ENCODE peak calls at places on chromosomes 4 and X, in six cellular contexts. C is bronchial epithelial cell, X is endodermal cell, U is fibroblast of the aortic adventitia, N is retinal pigment epithelial cell, G is right lobe of liver. B is an unnamed sample.

GRCh38 chr4:176569301-176569700 is 223.4 kb downstream of the VEGFC start:
- DNase-seq in C (no peak), X (no peak), U (no peak), N (no peak), G (no peak), B (peak; percentile 38)

GRCh38 chr4:25843340-25844097 is 19.3 kb downstream of the SEL1L3 start:
- DNase-seq in C (peak; percentile 60), X (no peak), U (peak; percentile 50), N (no peak), G (peak; percentile 85), B (no peak)

GRCh38 chr4:17578482-17578891 is 1.5 kb downstream of the LAP3 start:
- DNase-seq in C (no peak), X (no peak), U (peak; percentile 18), N (no peak), G (no peak), B (peak; percentile 25)

GRCh38 chr4:12861422-12861821 is 622.7 kb downstream of the RAB28 start:
- DNase-seq in C (no peak), X (no peak), U (no peak), N (no peak), G (no peak), B (no peak)

GRCh38 chr4:55830741-55831140 is 11.2 kb downstream of the EXOC1L start:
- DNase-seq in C (no peak), X (no peak), U (no peak), N (peak; percentile 38), G (no peak), B (no peak)

GRCh38 chrX:149372861-149373260 is 132.2 kb downstream of the IDS start:
- DNase-seq in C (no peak), X (no peak), U (no peak), N (no peak), G (no peak), B (peak; percentile 3)

GRCh38 chrX:57528670-57529255 is 63.0 kb upstream of the ZXDB start:
- DNase-seq in C (peak; percentile 22), X (peak; percentile 76), U (peak; percentile 4), N (no peak), G (no peak), B (no peak)

GRCh38 chr4:1602621-1603412 is 81.3 kb downstream of the FAM53A start:
- DNase-seq in C (no peak), X (no peak), U (no peak), N (no peak), G (peak; percentile 55), B (no peak)

GRCh38 chr4:25098964-25099843 is 61.0 kb downstream of the SEPSECS start:
- DNase-seq in C (peak; percentile 46), X (no peak), U (peak; percentile 84), N (no peak), G (no peak), B (peak; percentile 83)

GRCh38 chr4:89586864-89587263 is 250.1 kb downstream of the SNCA start:
- DNase-seq in C (peak; percentile 39), X (no peak), U (peak; percentile 28), N (no peak), G (no peak), B (peak; percentile 51)

GRCh38 chrX:119853449-119853848 is 686 bp upstream of the UPF3B start:
- DNase-seq in C (no peak), X (peak; percentile 45), U (no peak), N (no peak), G (no peak), B (no peak)

GRCh38 chr4:67568820-67569219 is 10.3 kb downstream of the STAP1 start:
- DNase-seq in C (peak; percentile 94), X (no peak), U (no peak), N (no peak), G (no peak), B (peak; percentile 38)

GRCh38 chr4:74028504-74028903 is 10.0 kb downstream of the CXCL3 start:
- DNase-seq in C (no peak), X (no peak), U (no peak), N (no peak), G (no peak), B (no peak)

GRCh38 chr4:88283661-88284377 is 542 bp downstream of the PPM1K start:
- DNase-seq in C (no peak), X (peak; percentile 83), U (no peak), N (no peak), G (peak; percentile 74), B (peak; percentile 54)

GRCh38 chrX:16712825-16713155 is 321 bp upstream of the CTPS2 start:
- DNase-seq in C (no peak), X (no peak), U (peak; percentile 36), N (no peak), G (no peak), B (no peak)

GRCh38 chr4:113186960-113187757 is 137.7 kb downstream of the ANK2 start:
- DNase-seq in C (no peak), X (no peak), U (no peak), N (no peak), G (no peak), B (no peak)

GRCh38 chr4:112270643-112271484 is 14.8 kb downstream of the TIFA start:
- DNase-seq in C (peak; percentile 78), X (no peak), U (peak; percentile 72), N (no peak), G (no peak), B (peak; percentile 82)

GRCh38 chr4:67198757-67199156 is 346.5 kb downstream of the CENPC start:
- DNase-seq in C (peak; percentile 74), X (no peak), U (peak; percentile 67), N (peak; percentile 73), G (no peak), B (peak; percentile 9)

GRCh38 chrX:41526925-41527324 is 79.8 kb downstream of the NYX start:
- DNase-seq in C (peak; percentile 52), X (no peak), U (no peak), N (no peak), G (no peak), B (peak; percentile 54)

GRCh38 chr4:8007581-8007980 is 67.9 kb upstream of the AFAP1 start:
- DNase-seq in C (no peak), X (no peak), U (no peak), N (no peak), G (no peak), B (no peak)

GRCh38 chr4:56244681-56245080 is 142.6 kb downstream of the AASDH start:
- DNase-seq in C (no peak), X (no peak), U (no peak), N (no peak), G (no peak), B (no peak)

GRCh38 chr4:128287159-128287870 is at the start of gene PGRMC2:
- DNase-seq in C (no peak), X (peak; percentile 85), U (peak; percentile 28), N (no peak), G (no peak), B (peak; percentile 24)

GRCh38 chr4:40299704-40300336 is 35.3 kb upstream of the CHRNA9 start:
- DNase-seq in C (peak; percentile 62), X (peak; percentile 31), U (no peak), N (no peak), G (no peak), B (no peak)
- TF ChIP-seq CTCF in C (no peak), X (no peak), U (no peak), N (no peak), G (no peak), B (no peak)

GRCh38 chr4:15339732-15340131 is 88.1 kb upstream of the C1QTNF7 start:
- DNase-seq in C (no peak), X (no peak), U (no peak), N (no peak), G (no peak), B (peak; percentile 58)
- H3K4me3 ChIP-seq in C (no peak overlapping the region), X (no peak overlapping the region), U (no peak overlapping the region), N (no peak overlapping the region), G (no peak overlapping the region), B (no peak overlapping the region)

GRCh38 chr4:130668859-130669258 is 1572.9 kb downstream of the C4orf33 start:
- DNase-seq in C (no peak), X (no peak), U (no peak), N (no peak), G (no peak), B (no peak)
- TF ChIP-seq CTCF in C (no peak), X (no peak), U (no peak), N (no peak), G (no peak), B (no peak)

GRCh38 chr4:80271806-80272205 is 5.3 kb downstream of the FGF5 start:
- DNase-seq in C (no peak), X (no peak), U (peak; percentile 53), N (no peak), G (no peak), B (peak; percentile 61)
- H3K4me3 ChIP-seq in C (no peak overlapping the region), X (no peak overlapping the region), U (no peak overlapping the region), N (peak overlapping the region; percentile 95), G (no peak overlapping the region), B (no peak overlapping the region)

GRCh38 chr4:183838987-183839712 is 66.0 kb upstream of the STOX2 start:
- DNase-seq in C (peak; percentile 32), X (peak; percentile 65), U (peak; percentile 42), N (no peak), G (no peak), B (peak; percentile 16)
- TF ChIP-seq CTCF in C (peak; percentile 14), X (peak; percentile 63), U (no peak), N (peak; percentile 31), G (peak; percentile 23), B (peak; percentile 25)

GRCh38 chrX:68895339-68896250 is 66.8 kb downstream of the EFNB1 start:
- DNase-seq in C (peak; percentile 74), X (no peak), U (peak; percentile 35), N (no peak), G (no peak), B (peak; percentile 29)
- H3K4me3 ChIP-seq in C (no peak overlapping the region), X (no peak overlapping the region), U (no peak overlapping the region), N (no peak overlapping the region), G (no peak overlapping the region), B (no peak overlapping the region)

DNA sequence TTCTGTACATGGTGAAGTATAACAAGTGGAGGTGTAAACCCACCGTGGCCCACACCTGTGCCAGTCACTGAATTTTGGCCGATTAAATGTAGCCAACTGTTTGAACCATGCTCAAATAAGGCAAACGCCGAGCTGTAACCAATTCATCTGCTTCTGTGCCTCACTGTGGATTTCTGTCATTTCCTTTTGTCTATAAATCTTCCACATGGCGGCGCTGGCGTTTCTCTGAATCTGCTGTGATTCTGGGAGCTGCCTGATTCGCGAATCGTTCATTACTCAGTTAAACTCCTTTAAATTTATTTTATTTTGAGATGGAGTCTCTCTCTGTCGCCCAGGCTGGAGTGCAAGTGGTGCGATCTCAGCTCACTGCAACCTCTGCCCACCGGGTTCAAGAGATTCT is 19.2 kb downstream of the SUPT20HL2 start:
- DNase-seq in C (no peak), X (peak; percentile 90), U (peak; percentile 20), N (no peak), G (no peak), B (peak; percentile 7)
- TF ChIP-seq CTCF in C (peak; percentile 19), X (peak; percentile 79), U (peak; percentile 25), N (no peak), G (no peak), B (peak; percentile 19)

GRCh38 chrX:9146657-9147056 is 112.7 kb upstream of the FAM9B start:
- DNase-seq in C (no peak), X (no peak), U (no peak), N (no peak), G (no peak), B (no peak)
- H3K4me3 ChIP-seq in C (no peak overlapping the region), X (no peak overlapping the region), U (no peak overlapping the region), N (no peak overlapping the region), G (no peak overlapping the region), B (no peak overlapping the region)

DNA sequence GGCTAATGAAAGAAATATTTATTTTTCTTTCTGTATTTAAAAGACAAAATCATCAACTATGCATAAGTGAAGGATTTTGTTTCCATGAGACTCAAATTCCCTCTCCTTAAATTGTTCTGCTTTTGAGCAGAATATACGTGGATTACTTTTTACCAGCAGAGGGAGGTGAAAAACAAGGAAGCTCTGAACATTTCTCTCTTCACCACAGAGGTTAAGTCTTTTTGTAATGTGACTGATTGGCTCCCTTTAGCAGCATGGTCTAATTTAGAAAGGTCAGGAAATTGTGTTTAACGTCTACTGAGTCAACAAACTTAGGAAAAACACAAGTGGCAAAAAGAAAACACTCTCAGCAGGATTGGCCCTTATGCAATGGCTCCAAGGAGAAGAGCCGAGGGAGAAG is 55.1 kb upstream of the F9 start:
- DNase-seq in C (no peak), X (no peak), U (no peak), N (no peak), G (no peak), B (no peak)
- TF ChIP-seq CTCF in C (no peak), X (peak; percentile 63), U (no peak), N (no peak), G (peak; percentile 12), B (no peak)